ENCODE peak calls at places on chromosomes 12 and 14, in four cellular contexts. One of them, this sample, is unnamed.

GRCh38 chr12:65306603-65307501 is 28.4 kb downstream of the MSRB3 start:
- DNase-seq in H1: no peak
- DNase-seq in neural progenitor cell: peak
- DNase-seq in hepatocyte: peak
- DNase-seq in this sample: peak

GRCh38 chr12:119153477-119154434 is 25.0 kb upstream of the HSPB8 start:
- DNase-seq in H1: peak
- DNase-seq in neural progenitor cell: peak
- DNase-seq in hepatocyte: peak
- DNase-seq in this sample: peak

GRCh38 chr14:64540208-64541202 is at the start of gene HSPA2:
- DNase-seq in neural progenitor cell: peak
- DNase-seq in hepatocyte: peak
- DNase-seq in H1: peak
- DNase-seq in this sample: peak

GRCh38 chr14:95359974-95360826 is 40.5 kb upstream of the CLMN start:
- DNase-seq in neural progenitor cell: peak
- DNase-seq in hepatocyte: peak
- DNase-seq in H1: no peak
- DNase-seq in this sample: peak

GRCh38 chr14:37592288-37593274 is 2.5 kb downstream of the FOXA1 start:
- DNase-seq in hepatocyte: peak
- DNase-seq in neural progenitor cell: peak
- DNase-seq in H1: no peak
- DNase-seq in this sample: no peak

GRCh38 chr12:1272132-1272531 is 281.1 kb downstream of the ERC1 start:
- DNase-seq in H1: no peak
- DNase-seq in neural progenitor cell: no peak
- DNase-seq in hepatocyte: no peak
- DNase-seq in this sample: no peak

GRCh38 chr14:22179190-22179589 is 409.8 kb downstream of the DAD1 start:
- DNase-seq in neural progenitor cell: no peak
- DNase-seq in H1: no peak
- DNase-seq in hepatocyte: no peak
- DNase-seq in this sample: no peak

GRCh38 chr12:33247625-33248024 is 192.0 kb downstream of the SYT10 start:
- DNase-seq in hepatocyte: no peak
- DNase-seq in H1: no peak
- DNase-seq in neural progenitor cell: no peak
- DNase-seq in this sample: no peak

GRCh38 chr12:70074510-70074909 is 168.7 kb upstream of the CNOT2 start:
- DNase-seq in H1: no peak
- DNase-seq in neural progenitor cell: no peak
- DNase-seq in hepatocyte: no peak
- DNase-seq in this sample: no peak

GRCh38 chr12:32051511-32052299 is 54.9 kb upstream of the BICD1 start:
- DNase-seq in neural progenitor cell: no peak
- DNase-seq in hepatocyte: peak
- DNase-seq in H1: no peak
- DNase-seq in this sample: peak

GRCh38 chr14:104177411-104177810 is 39.0 kb downstream of the KIF26A start:
- DNase-seq in hepatocyte: no peak
- DNase-seq in neural progenitor cell: no peak
- DNase-seq in H1: no peak
- DNase-seq in this sample: no peak
- H3K4me2 ChIP-seq in hepatocyte: no peak
- H3K4me2 ChIP-seq in neural progenitor cell: no peak
- H3K4me2 ChIP-seq in H1: no peak
- H3K4me2 ChIP-seq in this sample: no peak

GRCh38 chr12:54173066-54173726 is 15.6 kb downstream of the SMUG1 start:
- DNase-seq in neural progenitor cell: peak
- DNase-seq in H1: no peak
- DNase-seq in hepatocyte: peak
- DNase-seq in this sample: peak
- TF ChIP-seq EZH2 in neural progenitor cell: peak
- TF ChIP-seq EZH2 in H1: peak
- TF ChIP-seq EZH2 in hepatocyte: no peak
- TF ChIP-seq EZH2 in this sample: peak

GRCh38 chr12:107092669-107093546 is 441 bp downstream of the CRY1 start:
- DNase-seq in H1: no peak
- DNase-seq in hepatocyte: peak
- DNase-seq in neural progenitor cell: peak
- DNase-seq in this sample: peak

GRCh38 chr12:107088912-107089311 is 4.4 kb downstream of the CRY1 start:
- DNase-seq in neural progenitor cell: no peak
- DNase-seq in hepatocyte: no peak
- DNase-seq in H1: no peak
- DNase-seq in this sample: no peak

GRCh38 chr12:107091381-107091780 is 2.0 kb downstream of the CRY1 start:
- DNase-seq in H1: no peak
- DNase-seq in neural progenitor cell: no peak
- DNase-seq in hepatocyte: peak
- DNase-seq in this sample: peak

GRCh38 chr12:107093547-107094448 is at the start of gene CRY1:
- DNase-seq in hepatocyte: peak
- DNase-seq in H1: peak
- DNase-seq in neural progenitor cell: peak
- DNase-seq in this sample: peak

GRCh38 chr12:107091989-107092641 is 1.2 kb downstream of the CRY1 start:
- DNase-seq in neural progenitor cell: peak
- DNase-seq in H1: no peak
- DNase-seq in hepatocyte: peak
- DNase-seq in this sample: peak
- H2AFZ ChIP-seq in neural progenitor cell: peak
- H2AFZ ChIP-seq in H1: peak
- H2AFZ ChIP-seq in hepatocyte: no peak
- H2AFZ ChIP-seq in this sample: peak

DNA sequence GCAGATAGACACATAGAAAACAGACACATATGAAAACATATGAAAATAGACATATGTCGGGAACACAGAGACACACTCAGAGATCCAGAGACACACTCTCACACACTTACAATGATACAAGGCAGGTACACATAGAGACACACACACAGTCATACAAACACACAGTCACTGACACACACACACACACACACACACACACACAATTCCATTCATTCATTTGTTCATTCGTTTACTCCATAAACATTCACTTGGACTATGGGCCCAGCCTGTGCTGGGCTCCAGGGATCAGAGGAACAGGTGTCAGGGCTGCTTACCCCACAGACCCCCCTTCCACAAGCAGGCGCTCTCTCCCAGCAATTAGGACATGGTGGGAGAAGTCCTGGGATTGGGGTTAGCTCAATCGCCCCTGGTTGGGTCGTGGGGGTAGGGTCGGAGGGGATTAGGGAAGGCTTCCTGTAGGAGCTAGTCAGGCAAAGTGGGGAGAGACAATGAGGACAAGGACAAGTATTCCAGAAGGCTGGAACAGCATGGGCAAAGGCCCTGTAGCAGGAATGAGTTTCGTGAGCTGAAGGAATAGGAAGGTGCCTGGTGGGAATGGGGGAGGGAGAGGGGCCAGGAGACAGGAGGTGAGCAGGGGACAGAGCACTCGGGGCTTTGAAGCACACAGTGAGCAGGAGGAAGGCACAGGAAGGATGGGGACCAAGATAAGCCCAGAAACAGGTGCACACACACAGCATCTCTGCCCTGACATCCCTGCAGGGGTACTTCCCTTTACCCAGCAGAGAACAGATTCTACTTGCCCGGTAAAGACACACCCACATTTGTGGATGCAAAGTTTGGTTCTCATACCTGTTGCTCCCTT is 6.5 kb downstream of the RASAL1 start:
- DNase-seq in H1: no peak
- DNase-seq in hepatocyte: no peak
- DNase-seq in neural progenitor cell: no peak
- DNase-seq in this sample: no peak
- H3K4me2 ChIP-seq in H1: no peak
- H3K4me2 ChIP-seq in hepatocyte: no peak
- H3K4me2 ChIP-seq in neural progenitor cell: no peak
- H3K4me2 ChIP-seq in this sample: no peak

DNA sequence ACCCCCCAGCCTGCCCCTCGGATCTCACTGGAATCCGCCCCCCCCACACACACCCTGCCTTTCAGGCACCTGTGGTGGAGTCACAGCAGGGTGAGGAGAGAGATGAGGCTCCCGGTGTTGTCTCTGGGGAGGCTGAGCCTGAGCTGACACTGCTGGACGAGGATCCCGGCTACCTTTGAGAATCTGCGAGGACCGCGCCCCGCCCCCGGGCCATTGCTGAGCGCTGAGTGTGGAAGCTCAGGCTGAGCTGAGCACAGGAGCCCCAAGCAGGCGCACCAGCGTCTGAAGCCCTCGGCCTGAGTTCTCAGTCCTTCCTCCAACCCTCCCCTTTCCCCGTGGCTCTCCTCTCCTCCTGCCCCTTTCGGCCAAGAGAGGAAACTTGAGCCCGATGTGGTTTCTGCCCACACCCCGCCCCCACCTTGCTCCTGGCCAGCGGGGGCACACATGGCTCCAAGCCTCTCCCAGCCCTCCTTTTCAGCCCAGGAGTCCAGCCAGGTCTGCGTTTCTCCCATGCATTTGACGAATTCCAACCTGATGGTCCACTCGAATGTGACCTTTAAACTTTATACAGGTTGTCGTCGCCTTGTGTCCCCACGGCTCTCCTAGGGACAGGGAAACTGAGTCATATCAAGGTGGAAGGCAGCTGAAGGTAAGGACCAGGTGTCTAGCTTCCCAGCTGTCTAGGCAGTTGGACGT is at the start of gene NFE2:
- DNase-seq in H1: peak
- DNase-seq in hepatocyte: peak
- DNase-seq in neural progenitor cell: peak
- DNase-seq in this sample: peak
- TF ChIP-seq EZH2 in H1: no peak
- TF ChIP-seq EZH2 in hepatocyte: no peak
- TF ChIP-seq EZH2 in neural progenitor cell: no peak
- TF ChIP-seq EZH2 in this sample: no peak